ENCODE peak calls at places on chromosomes 13 and 19, in six cellular contexts. A is nephron progenitor cell; M is CD8-positive, alpha-beta T cell; Z is CD4-positive, alpha-beta T cell; U is heart right ventricle; X is lung. P is an unnamed sample.

GRCh38 chr13:24491853-24492252 is 20.7 kb downstream of the PARP4 start:
- DNase-seq in A (no peak), M (no peak), Z (no peak), U (no peak), X (no peak), P (no peak)

GRCh38 chr19:3047307-3048189 is 14.7 kb downstream of the TLE5 start:
- DNase-seq in A (peak; percentile 82), M (peak; percentile 44), Z (peak; percentile 61), U (peak; percentile 74), X (peak; percentile 73), P (no peak)

GRCh38 chr19:45996933-45997332 is 1.7 kb downstream of the CCDC61 start:
- DNase-seq in A (no peak), M (no peak), Z (no peak), U (no peak), X (no peak), P (no peak)

GRCh38 chr13:21243045-21243842 is 66.8 kb downstream of the MRPL57 start:
- DNase-seq in A (no peak), M (no peak), Z (no peak), U (no peak), X (no peak), P (no peak)

GRCh38 chr19:41887711-41888382 is 4.9 kb downstream of the ARHGEF1 start:
- DNase-seq in A (peak; percentile 35), M (peak; percentile 79), Z (peak; percentile 84), U (no peak), X (peak; percentile 88), P (no peak)

GRCh38 chr19:3512562-3512961 is 6.5 kb downstream of the FZR1 start:
- DNase-seq in A (no peak), M (no peak), Z (no peak), U (no peak), X (no peak), P (no peak)

GRCh38 chr13:73158851-73159250 is 100.0 kb downstream of the KLF5 start:
- DNase-seq in A (no peak), M (no peak), Z (no peak), U (no peak), X (no peak), P (no peak)

GRCh38 chr13:47420568-47420967 is 523.7 kb upstream of the HTR2A start:
- DNase-seq in A (no peak), M (no peak), Z (no peak), U (no peak), X (no peak), P (no peak)

GRCh38 chr19:53865918-53866696 is 1.6 kb upstream of the MYADM start:
- DNase-seq in A (peak; percentile 79), M (peak; percentile 57), Z (peak; percentile 27), U (peak; percentile 88), X (peak; percentile 70), P (no peak)

GRCh38 chr19:36528921-36529518 is 949 bp upstream of the ZNF260 start:
- DNase-seq in A (peak; percentile 4), M (peak; percentile 7), Z (no peak), U (no peak), X (no peak), P (no peak)

GRCh38 chr19:7925171-7925837 is 631 bp downstream of the CTXN1 start:
- DNase-seq in A (peak; percentile 97), M (peak; percentile 72), Z (peak; percentile 69), U (peak; percentile 76), X (peak; percentile 62), P (no peak)

GRCh38 chr19:595326-596262 is 5.9 kb downstream of the HCN2 start:
- DNase-seq in A (no peak), M (no peak), Z (no peak), U (no peak), X (no peak), P (no peak)

GRCh38 chr19:5358173-5358800 is 17.7 kb upstream of the PTPRS start:
- DNase-seq in A (no peak), M (no peak), Z (no peak), U (no peak), X (no peak), P (no peak)

GRCh38 chr13:33742321-33742720 is 75.6 kb upstream of the RFC3 start:
- DNase-seq in A (no peak), M (no peak), Z (no peak), U (no peak), X (no peak), P (no peak)

GRCh38 chr19:10514211-10515145 is 2.8 kb downstream of the S1PR5 start:
- DNase-seq in A (no peak), M (no peak), Z (peak; percentile 16), U (no peak), X (no peak), P (no peak)

GRCh38 chr13:76516013-76516412 is 370.2 kb downstream of the KCTD12 start:
- DNase-seq in A (no peak), M (no peak), Z (no peak), U (no peak), X (no peak), P (peak; percentile 45)

GRCh38 chr13:67137044-67137735 is 92.9 kb downstream of the PCDH9 start:
- DNase-seq in A (no peak), M (no peak), Z (no peak), U (no peak), X (no peak), P (no peak)

GRCh38 chr13:38905081-38905480 is 85.5 kb downstream of the STOML3 start:
- DNase-seq in A (no peak), M (no peak), Z (no peak), U (no peak), X (no peak), P (no peak)

GRCh38 chr19:15779756-15780476 is 7.5 kb upstream of the OR10H5 start:
- DNase-seq in A (no peak), M (no peak), Z (no peak), U (peak; percentile 76), X (peak; percentile 46), P (no peak)

GRCh38 chr19:19263886-19264487 is 9.1 kb downstream of the TM6SF2 start:
- DNase-seq in A (no peak), M (no peak), Z (no peak), U (no peak), X (no peak), P (no peak)

DNA sequence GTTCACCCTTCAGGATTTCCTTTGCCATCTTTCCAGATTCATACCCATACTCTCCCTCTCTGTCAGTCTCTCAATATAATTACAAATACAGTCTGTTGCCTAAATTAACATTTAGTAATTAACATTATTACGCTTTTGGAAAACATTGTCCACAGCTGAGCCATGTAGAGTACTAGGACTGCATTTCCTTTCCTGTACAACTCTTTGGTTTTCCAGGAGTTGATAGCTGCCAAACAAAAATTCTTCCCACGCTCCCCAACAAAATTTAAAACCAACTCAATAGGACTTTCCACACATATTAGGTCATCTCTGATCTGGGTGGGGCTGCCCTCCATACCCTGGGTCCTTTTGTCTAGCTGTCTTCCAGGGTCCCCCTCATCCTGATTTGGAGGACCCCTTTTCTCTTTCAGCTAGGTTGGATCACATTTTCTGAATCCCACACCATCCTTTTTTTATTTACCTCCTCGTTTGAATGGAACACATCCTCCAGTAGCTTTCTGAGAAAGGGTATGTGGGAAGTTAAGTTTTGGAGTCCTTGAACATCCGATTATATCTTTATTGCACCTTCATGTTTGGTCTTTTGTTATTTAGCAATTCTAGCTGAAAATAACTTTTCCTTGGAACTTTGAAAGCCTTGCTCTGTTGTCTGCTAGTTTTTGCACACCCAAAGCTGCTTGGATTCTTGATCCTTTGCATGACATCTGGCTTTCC is 17.7 kb downstream of the ONECUT3 start:
- DNase-seq in A (no peak), M (no peak), Z (no peak), U (no peak), X (no peak), P (no peak)
- TF ChIP-seq CTCF in A (no peak), M (no peak), Z (no peak), U (no peak), X (no peak), P (no peak)

DNA sequence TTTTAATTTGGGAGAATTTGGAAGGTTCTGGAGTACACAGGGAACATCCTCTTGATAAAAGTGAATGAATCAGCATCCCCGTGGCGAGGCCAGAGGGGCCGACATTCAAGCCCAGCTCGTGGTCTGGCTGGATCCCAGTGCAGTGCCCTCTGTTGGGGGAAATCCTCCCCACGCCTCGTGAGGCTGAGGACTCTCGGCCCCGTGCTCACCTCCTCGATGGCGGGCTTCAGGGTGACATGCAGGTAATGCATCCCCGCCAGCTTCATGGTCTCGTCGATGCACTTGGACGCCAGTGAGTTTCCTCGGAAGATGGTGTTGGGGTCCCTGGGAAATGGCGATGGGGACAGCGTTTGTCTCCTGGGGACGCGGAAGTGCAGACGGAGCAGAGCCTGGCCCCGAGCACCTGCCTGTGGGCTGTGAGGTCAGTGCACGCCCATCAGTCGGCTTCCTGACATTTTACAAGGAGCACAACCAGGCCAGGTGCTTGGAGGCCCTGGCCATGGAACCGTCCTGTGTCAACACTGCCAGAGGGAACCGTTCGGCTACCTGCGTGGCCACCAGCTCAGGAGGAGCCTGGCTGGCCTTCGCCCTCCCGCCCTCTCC is 43.3 kb upstream of the C13orf46 start:
- DNase-seq in A (no peak), M (no peak), Z (no peak), U (peak; percentile 14), X (no peak), P (no peak)
- TF ChIP-seq CTCF in A (peak; percentile 10), M (no peak), Z (no peak), U (no peak), X (no peak), P (peak; percentile 27)

DNA sequence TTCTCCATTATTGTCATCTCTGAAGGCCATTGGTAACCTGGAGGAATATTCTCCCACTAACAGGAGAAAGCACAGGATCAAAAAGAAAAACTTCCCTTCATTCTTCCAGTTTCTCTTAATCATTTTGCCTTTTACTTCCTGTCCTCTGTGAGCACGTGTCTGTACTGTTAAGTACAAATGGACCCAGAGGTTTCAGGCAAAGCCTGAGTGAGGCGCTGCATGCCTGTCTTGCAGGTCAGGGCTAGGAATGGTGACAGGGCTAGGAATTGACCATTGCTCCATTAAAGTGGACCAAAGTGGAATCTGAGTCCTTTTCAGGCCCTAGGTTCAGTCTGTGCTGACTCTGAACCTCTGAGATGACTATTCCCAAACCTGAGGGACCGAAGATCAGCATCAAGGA is 326.7 kb downstream of the SHISA2 start:
- DNase-seq in A (no peak), M (no peak), Z (no peak), U (no peak), X (no peak), P (no peak)
- TF ChIP-seq CTCF in A (no peak), M (no peak), Z (no peak), U (no peak), X (no peak), P (no peak)

GRCh38 chr19:30276312-30276884 is 95.8 kb upstream of the ZNF536 start:
- DNase-seq in A (no peak), M (no peak), Z (no peak), U (no peak), X (no peak), P (no peak)

GRCh38 chr19:30272554-30272953 is 99.6 kb upstream of the ZNF536 start:
- DNase-seq in A (no peak), M (no peak), Z (no peak), U (no peak), X (no peak), P (no peak)

GRCh38 chr19:30273184-30273583 is 99.0 kb upstream of the ZNF536 start:
- DNase-seq in A (no peak), M (no peak), Z (no peak), U (no peak), X (no peak), P (no peak)

GRCh38 chr19:30277941-30278881 is 94.0 kb upstream of the ZNF536 start:
- DNase-seq in A (no peak), M (no peak), Z (no peak), U (no peak), X (no peak), P (no peak)

DNA sequence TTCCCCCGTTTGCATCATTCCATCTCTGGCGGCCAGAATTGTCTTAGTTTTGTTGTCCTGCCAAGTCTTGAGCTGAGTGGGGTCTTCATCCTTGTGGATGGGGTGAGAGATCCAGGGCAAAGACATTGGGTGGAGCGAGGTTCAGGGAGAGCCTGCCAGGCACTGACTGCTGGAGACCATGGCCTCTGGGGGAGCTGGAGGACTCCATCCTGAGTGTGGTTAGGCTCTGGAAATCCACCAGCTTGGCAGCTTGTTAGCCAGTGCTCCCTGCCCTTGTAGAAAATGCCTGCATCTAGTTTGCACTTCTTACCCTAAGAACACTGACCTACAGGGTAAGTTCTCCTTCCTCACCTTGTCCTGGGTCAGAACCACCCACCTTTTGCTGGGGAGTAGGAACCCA is 97.2 kb upstream of the ZNF536 start:
- DNase-seq in A (no peak), M (no peak), Z (no peak), U (no peak), X (no peak), P (no peak)
- TF ChIP-seq CTCF in A (no peak), M (no peak), Z (no peak), U (no peak), X (no peak), P (no peak)

P was measured in AG09319.